ENCODE peak calls at places on chromosomes 7 and 10, in five cellular contexts. F is fibroblast of mammary gland, W is MM.1S, T is adrenal gland, L is PC-3. H is an unnamed sample.

GRCh38 chr10:71844084-71844483 is 7.0 kb downstream of the PSAP start:
- DNase-seq in F (no peak), T (no peak), L (no peak), W (no peak), H (no peak)

GRCh38 chr10:101133489-101134298 is 2.6 kb downstream of the TLX1 start:
- DNase-seq in F (no peak), W (no peak), L (no peak), T (no peak), H (no peak)

GRCh38 chr10:100848770-100849169 is 64.0 kb upstream of the SLF2 start:
- DNase-seq in F (no peak), T (no peak), L (no peak), W (no peak), H (no peak)

GRCh38 chr7:117127585-117128168 is 174.4 kb downstream of the ST7 start:
- DNase-seq in L (peak; percentile 73), W (peak; percentile 74), T (peak; percentile 24), F (peak; percentile 77), H (peak; percentile 73)

GRCh38 chr7:42856605-42856987 is 55.3 kb downstream of the C7orf25 start:
- DNase-seq in T (no peak), F (no peak), L (no peak), W (no peak), H (no peak)

GRCh38 chr10:129772472-129773358 is 191.4 kb downstream of the EBF3 start:
- DNase-seq in T (peak; percentile 5), W (no peak), F (no peak), L (no peak), H (no peak)

GRCh38 chr10:61744469-61744868 is 81.7 kb downstream of the CABCOCO1 start:
- DNase-seq in F (peak; percentile 15), W (peak; percentile 25), L (peak; percentile 92), T (no peak), H (peak; percentile 41)

GRCh38 chr7:158796667-158797066 is 32.6 kb downstream of the ESYT2 start:
- DNase-seq in T (no peak), F (no peak), L (no peak), W (no peak), H (no peak)

GRCh38 chr10:80413152-80413996 is 5.0 kb downstream of the PRXL2A start:
- DNase-seq in W (no peak), T (peak; percentile 33), L (no peak), F (peak; percentile 62), H (no peak)

GRCh38 chr7:15686209-15686956 is at the start of gene MEOX2:
- DNase-seq in F (peak; percentile 77), W (no peak), L (no peak), T (peak; percentile 26), H (no peak)

GRCh38 chr10:130606001-130606405 is 469.8 kb downstream of the GLRX3 start:
- DNase-seq in W (no peak), F (no peak), T (no peak), L (no peak), H (no peak)

GRCh38 chr10:79081353-79082034 is 12.7 kb downstream of the ZMIZ1 start:
- DNase-seq in W (no peak), F (peak; percentile 87), L (peak; percentile 99), T (peak; percentile 79), H (no peak)

GRCh38 chr7:63789378-63790176 is 209.1 kb upstream of the ZNF722 start:
- DNase-seq in L (peak; percentile 82), F (peak; percentile 18), T (no peak), W (no peak), H (no peak)

GRCh38 chr7:16242920-16243319 is 178.4 kb downstream of the CRPPA start:
- DNase-seq in W (no peak), T (no peak), L (no peak), F (no peak), H (no peak)

GRCh38 chr10:113038985-113039384 is 88.9 kb downstream of the TCF7L2 start:
- DNase-seq in F (no peak), T (no peak), W (no peak), L (no peak), H (no peak)

GRCh38 chr7:78762625-78763024 is 690.8 kb downstream of the MAGI2 start:
- DNase-seq in W (no peak), L (no peak), T (no peak), F (no peak), H (no peak)

GRCh38 chr7:141462958-141463357 is 88.3 kb upstream of the AGK start:
- DNase-seq in F (no peak), T (no peak), L (no peak), W (no peak), H (no peak)

GRCh38 chr10:63110940-63111339 is 22.2 kb upstream of the NRBF2 start:
- DNase-seq in F (no peak), T (no peak), L (no peak), W (no peak), H (no peak)

GRCh38 chr7:875476-876076 is 778 bp upstream of the GET4 start:
- DNase-seq in L (no peak), F (no peak), T (no peak), W (no peak), H (no peak)

GRCh38 chr10:124521429-124521871 is 59.8 kb downstream of the LHPP start:
- DNase-seq in W (no peak), F (no peak), L (no peak), T (peak; percentile 96), H (no peak)

GRCh38 chr10:13945760-13946460 is 359.1 kb downstream of the PRPF18 start:
- DNase-seq in L (no peak), W (no peak), F (peak; percentile 24), T (peak; percentile 53), H (no peak)

GRCh38 chr10:44974082-44974627 is 4.5 kb downstream of the DEPP1 start:
- DNase-seq in T (no peak), W (no peak), F (no peak), L (no peak), H (peak; percentile 38)

GRCh38 chr10:72318383-72319262 is 36.1 kb downstream of the DNAJB12 start:
- DNase-seq in F (no peak), L (peak; percentile 22), T (no peak), W (no peak), H (no peak)

GRCh38 chr10:111323567-111323966 is 246.7 kb downstream of the ADRA2A start:
- DNase-seq in T (no peak), F (peak; percentile 1), L (peak; percentile 2), W (peak; percentile 18), H (no peak)

GRCh38 chr10:91617073-91617580 is 15.7 kb downstream of the PPP1R3C start:
- DNase-seq in L (peak; percentile 83), T (no peak), W (no peak), F (peak; percentile 88), H (no peak)

GRCh38 chr10:24363070-24363469 is 154.1 kb downstream of the KIAA1217 start:
- DNase-seq in F (peak; percentile 73), W (no peak), L (no peak), T (no peak), H (no peak)

GRCh38 chr10:102602272-102603045 is 41.8 kb upstream of the TRIM8 start:
- DNase-seq in L (no peak), F (peak; percentile 67), W (no peak), T (peak; percentile 73), H (no peak)

GRCh38 chr7:94315011-94315410 is 79.7 kb upstream of the COL1A2 start:
- DNase-seq in W (no peak), L (no peak), F (no peak), T (no peak), H (no peak)

GRCh38 chr7:80135306-80136104 is 874 bp downstream of the GNAI1 start:
- DNase-seq in W (peak; percentile 68), L (peak; percentile 18), F (peak; percentile 23), T (peak; percentile 34), H (no peak)

DNA sequence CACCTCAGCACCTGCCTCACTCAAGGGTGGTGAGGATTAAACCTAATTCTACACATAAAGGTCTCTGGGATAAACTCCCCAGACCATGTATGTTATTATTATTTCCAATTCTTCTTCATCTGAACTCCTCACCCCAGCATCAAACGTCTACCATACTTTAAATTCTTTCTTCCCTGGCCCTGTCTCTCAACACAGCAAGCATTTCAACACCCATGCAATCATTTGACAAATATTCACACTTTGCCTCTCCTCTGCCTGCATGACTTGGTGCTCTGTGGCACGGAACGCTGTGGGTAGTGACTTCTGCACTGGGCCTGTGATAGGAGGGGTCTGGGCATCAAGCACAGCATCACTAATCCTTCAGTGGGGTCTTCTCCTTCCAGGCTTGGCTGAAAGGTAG is 490.8 kb downstream of the TNS3 start:
- DNase-seq in F (no peak), T (no peak), L (no peak), W (no peak), H (no peak)
- H3K4me3 ChIP-seq in F (no peak overlapping the region), T (no peak overlapping the region), L (no peak overlapping the region), W (no peak overlapping the region), H (no peak overlapping the region)

DNA sequence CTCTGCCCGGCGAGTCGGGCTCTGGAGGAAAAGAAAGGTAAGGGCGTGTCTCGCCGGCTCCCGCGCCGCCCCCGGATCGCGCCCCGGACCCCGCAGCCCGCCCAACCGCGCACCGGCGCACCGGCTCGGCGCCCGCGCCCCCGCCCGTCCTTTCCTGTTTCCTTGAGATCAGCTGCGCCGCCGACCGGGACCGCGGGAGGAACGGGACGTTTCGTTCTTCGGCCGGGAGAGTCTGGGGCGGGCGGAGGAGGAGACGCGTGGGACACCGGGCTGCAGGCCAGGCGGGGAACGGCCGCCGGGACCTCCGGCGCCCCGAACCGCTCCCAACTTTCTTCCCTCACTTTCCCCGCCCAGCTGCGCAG is 493 bp downstream of the EGFR start:
- DNase-seq in F (no peak), W (no peak), L (peak; percentile 34), T (peak; percentile 53), H (no peak)
- H3K4me3 ChIP-seq in F (peak overlapping the region; percentile 70), W (peak overlapping the region; percentile 48), L (peak overlapping the region; percentile 90), T (peak overlapping the region; percentile 99), H (no peak overlapping the region)

DNA sequence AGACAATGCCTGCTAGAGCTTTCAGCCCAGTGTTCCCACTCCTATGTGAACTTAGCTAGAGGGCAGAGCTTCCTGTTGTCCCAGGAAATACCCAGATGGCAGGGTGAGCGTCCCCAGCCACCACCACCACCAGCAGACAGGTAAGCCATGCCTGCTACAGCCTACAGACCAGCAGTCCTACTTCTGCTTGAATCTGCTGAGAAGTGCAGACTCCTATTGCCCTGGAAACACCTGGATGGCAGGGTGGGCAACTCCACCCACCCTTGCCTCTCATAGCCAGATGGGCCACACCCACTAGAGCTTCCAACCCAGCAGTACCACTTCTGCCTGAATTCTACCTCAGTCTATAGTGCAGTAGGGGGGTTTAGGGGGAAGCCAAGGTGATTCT is 64.4 kb downstream of the FBXL13 start:
- DNase-seq in W (peak; percentile 39), L (no peak), F (no peak), T (no peak), H (no peak)
- H3K4me3 ChIP-seq in W (peak overlapping the region; percentile 36), L (no peak overlapping the region), F (no peak overlapping the region), T (no peak overlapping the region), H (no peak overlapping the region)

GRCh38 chr7:102912742-102913141 is at the start of gene LRRC17:
- DNase-seq in T (no peak), L (no peak), W (no peak), F (peak; percentile 89), H (no peak)

GRCh38 chr7:102916426-102916825 is 3.6 kb downstream of the LRRC17 start:
- DNase-seq in W (no peak), L (peak; percentile 85), F (peak; percentile 92), T (no peak), H (no peak)

GRCh38 chr7:102914585-102914984 is 1.8 kb downstream of the LRRC17 start:
- DNase-seq in L (no peak), T (peak; percentile 25), W (no peak), F (peak; percentile 91), H (no peak)

GRCh38 chr7:102916881-102917280 is 4.1 kb downstream of the LRRC17 start:
- DNase-seq in W (no peak), F (peak; percentile 41), L (peak; percentile 7), T (no peak), H (no peak)

GRCh38 chr7:102913846-102914245 is 1.0 kb downstream of the LRRC17 start:
- DNase-seq in F (no peak), L (no peak), W (no peak), T (no peak), H (no peak)
- H3K4me3 ChIP-seq in F (peak overlapping the region; percentile 54), L (no peak overlapping the region), W (no peak overlapping the region), T (peak overlapping the region; percentile 10), H (no peak overlapping the region)

GRCh38 chr10:86363184-86363832 is 3.3 kb downstream of the GRID1 start:
- DNase-seq in W (no peak), F (no peak), L (no peak), T (peak; percentile 18), H (no peak)
- H3K4me3 ChIP-seq in W (no peak overlapping the region), F (no peak overlapping the region), L (no peak overlapping the region), T (no peak overlapping the region), H (no peak overlapping the region)